ENCODE peak calls at places on chromosomes 2 and 18, in six cellular contexts. N is NCI-H1436 treated with DMSO at 0.1 percent for 48 hours; G is hippocampal formation; I is activated naive CD4-positive, alpha-beta T cell treated with anti-CD3 and anti-CD28 coated beads, Interleukin-2, amount 50 U/mL, for 16 hours; U is omental fat pad; W is trophoblast cell. A is an unnamed sample.

GRCh38 chr18:6543330-6543908 is 128.7 kb upstream of the L3MBTL4 start:
- DNase-seq in N (no peak), G (no peak), U (no peak), I (no peak), W (peak), A (no peak)

GRCh38 chr2:72619622-72620021 is 206.2 kb downstream of the EXOC6B start:
- DNase-seq in I (no peak), W (no peak), G (no peak), N (no peak), U (no peak), A (no peak)

GRCh38 chr2:45083175-45083574 is 73.9 kb upstream of the SIX2 start:
- DNase-seq in I (no peak), G (no peak), W (no peak), U (no peak), N (no peak), A (no peak)

GRCh38 chr2:156800781-156801366 is 364.7 kb downstream of the GPD2 start:
- DNase-seq in G (no peak), I (no peak), W (no peak), N (peak), U (no peak), A (no peak)

GRCh38 chr18:8661754-8662573 is 43.4 kb upstream of the MTCL1 start:
- DNase-seq in I (no peak), G (no peak), N (peak), W (no peak), U (no peak), A (no peak)

GRCh38 chr18:8812631-8813030 is 107.3 kb downstream of the MTCL1 start:
- DNase-seq in W (no peak), U (no peak), N (no peak), G (no peak), I (no peak), A (no peak)

GRCh38 chr2:27307545-27308358 is 493 bp downstream of the UCN start:
- DNase-seq in W (no peak), I (no peak), N (no peak), U (no peak), G (no peak), A (no peak)

GRCh38 chr2:85791704-85792565 is 38.1 kb downstream of the ATOH8 start:
- DNase-seq in G (no peak), N (no peak), I (no peak), U (no peak), W (no peak), A (no peak)

GRCh38 chr18:44594779-44595467 is 85.8 kb upstream of the SETBP1 start:
- DNase-seq in U (no peak), G (no peak), I (no peak), W (peak), N (no peak), A (no peak)

GRCh38 chr2:218221015-218221414 is 4.0 kb downstream of the ARPC2 start:
- DNase-seq in W (no peak), N (no peak), G (no peak), I (no peak), U (no peak), A (no peak)

GRCh38 chr2:237075749-237076599 is 9.7 kb upstream of the COPS8 start:
- DNase-seq in N (no peak), I (no peak), U (no peak), G (no peak), W (no peak), A (peak)

GRCh38 chr2:101766871-101767739 is 69.6 kb downstream of the MAP4K4 start:
- DNase-seq in U (no peak), W (peak), G (no peak), N (no peak), I (no peak), A (no peak)

GRCh38 chr2:48651127-48651526 is 33.5 kb downstream of the GTF2A1L start:
- DNase-seq in W (peak), I (no peak), U (no peak), G (no peak), N (no peak), A (no peak)

GRCh38 chr18:22682720-22683119 is 250.4 kb upstream of the RBBP8 start:
- DNase-seq in G (no peak), W (no peak), U (no peak), I (no peak), N (no peak), A (no peak)

GRCh38 chr2:20624156-20624883 is 26.6 kb downstream of the HS1BP3 start:
- DNase-seq in N (no peak), U (no peak), W (no peak), G (no peak), I (no peak), A (no peak)

GRCh38 chr2:9226458-9227380 is 20.1 kb downstream of the ASAP2 start:
- DNase-seq in U (no peak), I (no peak), W (no peak), G (no peak), N (no peak), A (no peak)

GRCh38 chr2:160666019-160666676 is 172.5 kb upstream of the RBMS1 start:
- DNase-seq in W (peak), U (no peak), G (no peak), I (no peak), N (peak), A (no peak)

GRCh38 chr2:45834858-45835257 is 183.4 kb downstream of the PRKCE start:
- DNase-seq in G (no peak), U (no peak), I (no peak), W (no peak), N (no peak), A (no peak)

GRCh38 chr2:191050640-191050987 is 36.6 kb upstream of the STAT1 start:
- DNase-seq in U (no peak), W (no peak), N (no peak), I (no peak), G (no peak), A (no peak)